ENCODE peak calls at places on chromosomes 7 and 10, in seven cellular contexts. U, C, R, P, G, E and F are unnamed samples.

GRCh38 chr10:130747359-130747758 is 564.2 kb downstream of the TCERG1L start:
- DNase-seq in R (no peak), U (no peak), C (no peak), P (no peak), G (no peak), E (no peak), F (no peak)

GRCh38 chr10:17599089-17599488 is 18.1 kb downstream of the HACD1 start:
- DNase-seq in R (no peak), U (peak; percentile 25), C (no peak), P (no peak), E (peak; percentile 9), G (no peak), F (no peak)

GRCh38 chr7:119664601-119665000 is 608.4 kb upstream of the KCND2 start:
- DNase-seq in E (no peak), P (no peak), U (peak; percentile 74), R (peak; percentile 1), C (no peak), G (no peak), F (no peak)

GRCh38 chr10:79431891-79432831 is 13.3 kb downstream of the ZCCHC24 start:
- DNase-seq in E (no peak), P (no peak), U (no peak), G (no peak), C (no peak), R (no peak), F (no peak)

GRCh38 chr7:4000934-4001333 is 681.2 kb upstream of the FOXK1 start:
- DNase-seq in G (no peak), E (no peak), P (no peak), C (no peak), R (no peak), U (no peak), F (no peak)

GRCh38 chr7:149883452-149883861 is 9.7 kb downstream of the ATP6V0E2 start:
- DNase-seq in U (peak; percentile 47), R (peak; percentile 29), P (no peak), G (peak; percentile 63), C (no peak), E (peak; percentile 49), F (peak; percentile 81)

GRCh38 chr10:4073912-4074311 is 288.9 kb upstream of the KLF6 start:
- DNase-seq in E (no peak), G (no peak), P (no peak), R (no peak), U (no peak), C (no peak), F (no peak)

GRCh38 chr10:67603086-67603485 is 92.9 kb downstream of the CTNNA3 start:
- DNase-seq in E (no peak), U (no peak), G (no peak), C (no peak), R (no peak), P (no peak), F (no peak)

GRCh38 chr10:118463740-118464139 is 121.6 kb upstream of the FAM204A start:
- DNase-seq in C (no peak), R (no peak), G (no peak), P (no peak), E (no peak), U (no peak), F (no peak)

GRCh38 chr7:150818971-150819370 is 18.4 kb downstream of the TMEM176A start:
- DNase-seq in U (no peak), G (no peak), R (no peak), P (no peak), E (no peak), C (no peak), F (no peak)

GRCh38 chr10:78473016-78473415 is 439.4 kb downstream of the RPS24 start:
- DNase-seq in P (no peak), G (no peak), R (no peak), U (no peak), E (no peak), C (no peak), F (no peak)

GRCh38 chr10:80410578-80411145 is 2.3 kb downstream of the PRXL2A start:
- DNase-seq in C (no peak), E (no peak), G (peak; percentile 32), P (no peak), R (no peak), U (no peak), F (no peak)

GRCh38 chr10:86365346-86366032 is 1.1 kb downstream of the GRID1 start:
- DNase-seq in G (no peak), U (no peak), C (no peak), E (no peak), P (no peak), R (no peak), F (no peak)

GRCh38 chr10:75345738-75346137 is 55.8 kb downstream of the ZNF503 start:
- DNase-seq in R (no peak), U (no peak), C (no peak), G (no peak), P (no peak), E (no peak), F (no peak)